ENCODE peak calls at places on chromosomes 3 and 15, in six cellular contexts. One of them, this sample, is unnamed.

GRCh38 chr3:126135056-126135397 is 45.4 kb downstream of the ALDH1L1 start:
- DNase-seq in CD8-positive, alpha-beta memory T cell: no peak
- DNase-seq in stimulated activated CD4-positive, alpha-beta T cell treated with anti-CD3 and anti-CD28 coated beads, Interleukin-1b, Interleukin-23, amount 100 ng/mL, for 24 hours: no peak
- DNase-seq in CMK: no peak
- DNase-seq in GM20000: no peak
- DNase-seq in cardiac fibroblast: no peak
- DNase-seq in this sample: peak

GRCh38 chr3:111072016-111072891 is 638 bp downstream of the NECTIN3 start:
- DNase-seq in CMK: no peak
- DNase-seq in CD8-positive, alpha-beta memory T cell: no peak
- DNase-seq in GM20000: no peak
- DNase-seq in cardiac fibroblast: peak
- DNase-seq in stimulated activated CD4-positive, alpha-beta T cell treated with anti-CD3 and anti-CD28 coated beads, Interleukin-1b, Interleukin-23, amount 100 ng/mL, for 24 hours: no peak
- DNase-seq in this sample: no peak

GRCh38 chr3:3295586-3295985 is 116.1 kb upstream of the CRBN start:
- DNase-seq in CD8-positive, alpha-beta memory T cell: no peak
- DNase-seq in cardiac fibroblast: no peak
- DNase-seq in GM20000: no peak
- DNase-seq in CMK: no peak
- DNase-seq in stimulated activated CD4-positive, alpha-beta T cell treated with anti-CD3 and anti-CD28 coated beads, Interleukin-1b, Interleukin-23, amount 100 ng/mL, for 24 hours: no peak
- DNase-seq in this sample: no peak

GRCh38 chr3:117144832-117145231 is 435.3 kb downstream of the TUSC7 start:
- DNase-seq in cardiac fibroblast: peak
- DNase-seq in CMK: no peak
- DNase-seq in stimulated activated CD4-positive, alpha-beta T cell treated with anti-CD3 and anti-CD28 coated beads, Interleukin-1b, Interleukin-23, amount 100 ng/mL, for 24 hours: no peak
- DNase-seq in GM20000: no peak
- DNase-seq in CD8-positive, alpha-beta memory T cell: no peak
- DNase-seq in this sample: no peak

GRCh38 chr15:34132881-34133280 is 31.0 kb downstream of the PGBD4 start:
- DNase-seq in stimulated activated CD4-positive, alpha-beta T cell treated with anti-CD3 and anti-CD28 coated beads, Interleukin-1b, Interleukin-23, amount 100 ng/mL, for 24 hours: no peak
- DNase-seq in CD8-positive, alpha-beta memory T cell: no peak
- DNase-seq in GM20000: no peak
- DNase-seq in CMK: no peak
- DNase-seq in cardiac fibroblast: no peak
- DNase-seq in this sample: no peak

GRCh38 chr15:74419432-74419831 is 14.3 kb downstream of the SEMA7A start:
- DNase-seq in GM20000: no peak
- DNase-seq in cardiac fibroblast: no peak
- DNase-seq in stimulated activated CD4-positive, alpha-beta T cell treated with anti-CD3 and anti-CD28 coated beads, Interleukin-1b, Interleukin-23, amount 100 ng/mL, for 24 hours: no peak
- DNase-seq in CMK: no peak
- DNase-seq in CD8-positive, alpha-beta memory T cell: no peak
- DNase-seq in this sample: no peak

GRCh38 chr3:65497846-65498245 is 540.9 kb downstream of the MAGI1 start:
- DNase-seq in CMK: no peak
- DNase-seq in CD8-positive, alpha-beta memory T cell: no peak
- DNase-seq in GM20000: no peak
- DNase-seq in cardiac fibroblast: no peak
- DNase-seq in stimulated activated CD4-positive, alpha-beta T cell treated with anti-CD3 and anti-CD28 coated beads, Interleukin-1b, Interleukin-23, amount 100 ng/mL, for 24 hours: no peak
- DNase-seq in this sample: no peak

GRCh38 chr3:73525591-73525990 is 99.2 kb downstream of the PDZRN3 start:
- DNase-seq in CD8-positive, alpha-beta memory T cell: no peak
- DNase-seq in cardiac fibroblast: no peak
- DNase-seq in stimulated activated CD4-positive, alpha-beta T cell treated with anti-CD3 and anti-CD28 coated beads, Interleukin-1b, Interleukin-23, amount 100 ng/mL, for 24 hours: no peak
- DNase-seq in CMK: no peak
- DNase-seq in GM20000: no peak
- DNase-seq in this sample: no peak

GRCh38 chr15:77022646-77023575 is 28.0 kb downstream of the PSTPIP1 start:
- DNase-seq in CMK: no peak
- DNase-seq in stimulated activated CD4-positive, alpha-beta T cell treated with anti-CD3 and anti-CD28 coated beads, Interleukin-1b, Interleukin-23, amount 100 ng/mL, for 24 hours: no peak
- DNase-seq in GM20000: no peak
- DNase-seq in cardiac fibroblast: no peak
- DNase-seq in CD8-positive, alpha-beta memory T cell: no peak
- DNase-seq in this sample: no peak

GRCh38 chr3:126979076-126979628 is 3.8 kb upstream of the PLXNA1 start:
- DNase-seq in CD8-positive, alpha-beta memory T cell: no peak
- DNase-seq in cardiac fibroblast: no peak
- DNase-seq in CMK: no peak
- DNase-seq in stimulated activated CD4-positive, alpha-beta T cell treated with anti-CD3 and anti-CD28 coated beads, Interleukin-1b, Interleukin-23, amount 100 ng/mL, for 24 hours: no peak
- DNase-seq in GM20000: no peak
- DNase-seq in this sample: no peak

This sample was measured in CD14-positive monocyte.